ENCODE peak calls at places on chromosome 1, in six cellular contexts. B is HCT116; Q is CD8-positive, alpha-beta T cell; M is fibroblast of lung; W is body of pancreas; L is CD4-positive, alpha-beta T cell. N is an unnamed sample.

GRCh38 chr1:21955058-21955457 is 17.9 kb upstream of the HSPG2 start:
- DNase-seq in B (no peak), Q (no peak), M (no peak), W (peak), L (no peak), N (no peak)

GRCh38 chr1:81549588-81550127 is 251.1 kb upstream of the ADGRL2 start:
- DNase-seq in B (no peak), Q (no peak), M (peak), W (peak), L (no peak), N (peak)

GRCh38 chr1:36884029-36884701 is 150.2 kb downstream of the GRIK3 start:
- DNase-seq in B (no peak), Q (no peak), M (no peak), W (no peak), L (peak), N (peak)

GRCh38 chr1:175822575-175822974 is 79.2 kb upstream of the TNR start:
- DNase-seq in B (no peak), Q (no peak), M (peak), W (no peak), L (no peak), N (no peak)

GRCh38 chr1:95139039-95139438 is 21.9 kb downstream of the TLCD4 start:
- DNase-seq in B (no peak), Q (no peak), M (no peak), W (no peak), L (no peak), N (no peak)

GRCh38 chr1:113207019-113207418 is 134.0 kb downstream of the LRIG2 start:
- DNase-seq in B (no peak), Q (no peak), M (no peak), W (no peak), L (no peak), N (no peak)

GRCh38 chr1:173295995-173296394 is 88.9 kb upstream of the TNFSF4 start:
- DNase-seq in B (no peak), Q (no peak), M (peak), W (peak), L (no peak), N (no peak)

GRCh38 chr1:198165927-198166647 is 9.3 kb downstream of the NEK7 start:
- DNase-seq in B (no peak), Q (no peak), M (no peak), W (no peak), L (no peak), N (no peak)

GRCh38 chr1:94095112-94095637 is 25.8 kb downstream of the ABCA4 start:
- DNase-seq in B (no peak), Q (no peak), M (peak), W (peak), L (no peak), N (no peak)
- TF ChIP-seq CTCF in B (no peak), Q (no peak), M (no peak), W (no peak), L (no peak), N (no peak)

DNA sequence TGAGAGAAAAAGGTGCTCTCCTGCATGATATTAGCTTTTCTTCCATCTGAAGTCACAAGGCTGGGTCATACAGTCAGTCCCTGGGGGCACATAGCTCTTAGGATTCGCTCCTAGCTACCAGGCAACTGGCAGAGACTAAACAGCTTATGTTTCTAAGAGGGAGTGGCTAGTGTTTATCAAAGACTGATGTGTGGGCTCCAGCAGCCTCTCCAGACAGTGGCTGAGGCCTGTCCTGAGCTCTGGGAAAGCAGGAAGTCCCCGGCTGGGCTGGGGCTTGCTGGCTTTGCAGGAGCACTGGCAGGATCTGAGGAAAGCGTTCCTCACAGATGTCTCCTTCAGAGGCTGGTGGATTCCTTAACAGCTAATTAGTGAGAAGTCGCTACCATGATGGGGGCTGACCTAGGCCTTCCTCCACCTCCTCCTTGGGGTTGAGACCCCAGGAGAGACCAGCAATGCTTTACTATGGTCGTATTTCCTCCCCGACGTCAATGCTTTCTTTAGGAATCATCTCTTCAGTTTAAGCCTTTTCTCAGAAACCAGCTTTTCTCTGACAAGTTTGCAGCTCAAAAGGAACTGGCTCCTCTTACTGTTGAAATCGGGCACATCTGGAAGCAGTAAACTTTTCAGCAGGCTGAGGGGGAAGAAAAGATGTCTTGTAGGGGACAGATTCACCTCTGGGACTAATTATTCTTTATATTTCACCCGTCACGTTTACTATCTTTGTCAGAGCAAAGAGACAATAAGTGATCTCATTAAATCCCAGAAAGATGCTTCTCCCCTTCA is 33.5 kb upstream of the HHAT start:
- DNase-seq in B (no peak), Q (no peak), M (peak), W (peak), L (no peak), N (no peak)
- TF ChIP-seq CTCF in B (no peak), Q (no peak), M (no peak), W (no peak), L (no peak), N (no peak)

DNA sequence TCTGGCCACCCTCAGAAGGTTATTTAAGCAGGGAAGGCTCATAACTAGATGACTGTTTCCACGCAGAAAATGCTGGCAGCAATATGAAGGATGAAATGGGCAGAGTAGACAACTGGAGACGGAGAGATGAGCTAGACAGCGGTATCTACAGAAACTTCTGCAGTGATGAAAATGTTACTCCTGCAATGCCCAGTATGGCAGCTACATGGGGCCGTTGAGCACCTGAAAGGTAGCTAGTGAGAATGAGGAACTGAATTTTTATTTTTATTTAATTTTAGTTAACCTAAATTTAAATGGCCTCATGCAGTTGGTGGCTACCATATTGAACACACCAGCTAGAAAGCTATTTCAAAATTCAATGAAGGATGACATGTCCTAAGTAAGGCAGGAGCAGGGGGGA is 27.3 kb downstream of the SIPA1L2 start:
- DNase-seq in B (no peak), Q (no peak), M (no peak), W (no peak), L (no peak), N (no peak)
- TF ChIP-seq CTCF in B (peak), Q (no peak), M (no peak), W (no peak), L (no peak), N (no peak)

GRCh38 chr1:218165687-218166088 is 119.4 kb upstream of the RRP15 start:
- DNase-seq in B (no peak), Q (no peak), M (no peak), W (no peak), L (no peak), N (peak)

GRCh38 chr1:218163371-218163770 is 121.7 kb upstream of the RRP15 start:
- DNase-seq in B (no peak), Q (no peak), M (no peak), W (no peak), L (no peak), N (no peak)

GRCh38 chr1:218164930-218165686 is 120.0 kb upstream of the RRP15 start:
- DNase-seq in B (no peak), Q (no peak), M (peak), W (no peak), L (no peak), N (peak)

DNA sequence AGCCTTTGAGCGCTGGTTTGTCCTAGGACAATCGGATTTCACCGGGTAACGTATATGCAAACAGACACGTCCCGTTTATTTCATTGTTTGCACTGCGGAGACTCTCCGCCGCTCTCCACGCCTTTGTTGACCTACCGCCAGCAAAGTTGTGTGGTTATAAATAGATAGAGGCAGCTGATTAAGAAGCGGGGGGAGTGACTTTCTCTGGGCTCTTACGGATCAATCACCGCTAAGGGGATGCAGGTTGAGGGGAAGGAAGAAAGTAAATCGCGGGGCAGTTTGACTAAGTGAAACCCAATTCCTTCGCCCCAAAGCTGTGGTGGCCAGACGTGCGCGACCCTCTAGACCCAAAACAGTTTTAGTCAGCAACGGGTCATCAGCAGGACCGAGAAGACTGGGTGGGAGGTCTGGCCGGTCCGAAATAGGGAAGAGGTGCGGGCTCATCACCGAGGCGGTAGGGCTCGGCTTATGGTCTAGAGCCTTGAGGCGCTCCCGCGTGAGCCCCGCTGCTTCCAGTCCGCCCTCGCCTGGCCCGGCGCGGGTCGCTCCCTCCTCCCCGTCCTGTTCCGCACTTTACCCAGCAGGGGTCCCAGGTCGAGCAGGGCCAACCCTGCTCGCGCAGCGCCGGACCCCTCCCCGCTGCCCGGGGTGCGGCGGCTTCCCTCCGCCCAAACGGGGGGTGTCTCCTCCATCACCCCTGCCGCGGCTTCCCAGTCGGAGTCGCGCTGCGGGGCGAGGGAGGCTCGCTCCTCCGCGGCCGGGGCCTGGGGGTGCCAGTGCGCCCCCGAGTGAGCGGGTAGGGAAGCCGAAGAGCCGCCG is 120.8 kb upstream of the RRP15 start:
- DNase-seq in B (no peak), Q (no peak), M (peak), W (no peak), L (no peak), N (peak)
- TF ChIP-seq CTCF in B (no peak), Q (no peak), M (no peak), W (no peak), L (no peak), N (no peak)

N was measured in GM20000.